ENCODE peak calls at places on chromosomes 2 and 18, in ten cellular contexts. L is EL; H is stimulated activated CD4-positive, alpha-beta T cell treated with anti-CD3 and anti-CD28 coated beads, Interleukin-15, amount 100 ng/mL, for 24 hours; N is naive thymus-derived CD8-positive, alpha-beta T cell; X is central memory CD4-positive, alpha-beta T cell; Z is amniotic epithelial cell; A is suprapubic skin; Y is activated naive CD4-positive, alpha-beta T cell treated with anti-CD3 and anti-CD28 coated beads, Interleukin-2, amount 10 ng/mL, durations not matched to agents 7 days and 5 days; P is Kasumi-1; G is globus pallidus. B is an unnamed sample.

GRCh38 chr2:64525323-64525625 is 1.1 kb downstream of the AFTPH start:
- DNase-seq in A (no peak), N (no peak), Y (peak; percentile 41), G (peak; percentile 16), H (peak; percentile 59), X (peak; percentile 13), P (peak; percentile 33), L (peak; percentile 18), Z (no peak), B (peak; percentile 18)

GRCh38 chr2:129070663-129071062 is 752.0 kb upstream of the HS6ST1 start:
- DNase-seq in H (no peak), G (no peak), P (no peak), X (no peak), Z (no peak), N (no peak), L (no peak), Y (no peak), A (no peak), B (no peak)

GRCh38 chr2:83972123-83972522 is 487.0 kb downstream of the SUCLG1 start:
- DNase-seq in G (no peak), Z (no peak), A (no peak), P (no peak), Y (no peak), X (no peak), L (no peak), H (no peak), N (no peak), B (no peak)

GRCh38 chr2:238158807-238159539 is at the start of gene ERFE:
- DNase-seq in N (peak; percentile 44), G (no peak), L (peak; percentile 63), P (no peak), Y (peak; percentile 63), A (no peak), H (peak; percentile 69), X (peak; percentile 29), Z (no peak), B (no peak)

GRCh38 chr2:203913947-203914346 is 22.6 kb upstream of the ICOS start:
- DNase-seq in H (no peak), Y (no peak), L (no peak), N (no peak), X (no peak), P (no peak), Z (no peak), A (no peak), G (no peak), B (no peak)

GRCh38 chr2:107108556-107108955 is 222.6 kb upstream of the ST6GAL2 start:
- DNase-seq in A (no peak), Z (peak; percentile 84), H (no peak), Y (no peak), N (no peak), P (no peak), X (no peak), L (peak; percentile 53), G (no peak), B (no peak)

GRCh38 chr18:36504928-36505327 is 207.4 kb downstream of the FHOD3 start:
- DNase-seq in P (no peak), N (no peak), H (no peak), G (no peak), L (no peak), A (no peak), X (no peak), Z (no peak), Y (no peak), B (no peak)

GRCh38 chr18:54950221-54950620 is 9.0 kb downstream of the CCDC68 start:
- DNase-seq in A (no peak), Y (peak; percentile 41), G (no peak), X (no peak), L (no peak), N (no peak), Z (no peak), P (no peak), H (no peak), B (no peak)

GRCh38 chr2:237563816-237564215 is 2.6 kb upstream of the PRLH start:
- DNase-seq in P (no peak), X (no peak), H (no peak), Y (no peak), G (no peak), L (peak; percentile 12), N (no peak), A (no peak), Z (peak; percentile 44), B (no peak)

GRCh38 chr18:35974181-35974580 is 1.7 kb downstream of the RMP24 start:
- DNase-seq in Z (no peak), A (no peak), L (no peak), G (peak; percentile 60), X (no peak), P (no peak), N (no peak), Y (no peak), H (no peak), B (no peak)

GRCh38 chr2:36675579-36675978 is 20.9 kb upstream of the VIT start:
- DNase-seq in G (no peak), A (no peak), Y (no peak), X (no peak), P (no peak), Z (no peak), L (no peak), N (no peak), H (no peak), B (no peak)

GRCh38 chr2:201644001-201644400 is 698 bp upstream of the TMEM237 start:
- DNase-seq in Y (no peak), A (no peak), H (no peak), N (no peak), Z (no peak), P (no peak), G (peak; percentile 26), L (no peak), X (no peak), B (no peak)

GRCh38 chr2:42881732-42882131 is 89.3 kb upstream of the HAAO start:
- DNase-seq in N (no peak), H (peak; percentile 30), A (no peak), G (no peak), X (no peak), P (no peak), Y (no peak), Z (no peak), L (peak; percentile 41), B (no peak)

GRCh38 chr18:36942264-36942663 is 113.3 kb downstream of the KIAA1328 start:
- DNase-seq in H (no peak), P (peak; percentile 75), A (no peak), N (no peak), X (no peak), Z (peak; percentile 41), L (peak; percentile 34), Y (no peak), G (no peak), B (no peak)

GRCh38 chr2:143988082-143988481 is 531.8 kb downstream of the ZEB2 start:
- DNase-seq in H (no peak), X (no peak), A (no peak), P (no peak), Y (no peak), Z (no peak), L (no peak), G (no peak), N (no peak), B (no peak)

GRCh38 chr18:39414009-39414700 is 1848.6 kb upstream of the CELF4 start:
- DNase-seq in P (no peak), L (peak; percentile 39), X (no peak), G (no peak), N (no peak), Z (peak; percentile 82), H (no peak), A (no peak), Y (no peak), B (no peak)

GRCh38 chr2:211351998-211352397 is 795.6 kb downstream of the CPS1 start:
- DNase-seq in A (no peak), N (no peak), X (no peak), H (no peak), P (no peak), L (no peak), Y (no peak), Z (no peak), G (peak; percentile 77), B (no peak)

GRCh38 chr2:51695531-51695930 is 663.6 kb upstream of the NRXN1 start:
- DNase-seq in H (no peak), P (no peak), Z (no peak), A (no peak), G (no peak), L (no peak), N (no peak), Y (no peak), X (no peak), B (no peak)

B was measured in CD8-positive, alpha-beta memory T cell.